ENCODE peak calls at places on chromosomes 5 and 9, in seven cellular contexts. I is WERI-Rb-1, U is choroid plexus epithelial cell, T is epithelial cell of esophagus, W is fibroblast of pulmonary artery, S is IMR-90, N is K562. K is an unnamed sample.

GRCh38 chr5:110909415-110909814 is 162.1 kb upstream of the TSLP start:
- DNase-seq in I (no peak), U (no peak), T (no peak), W (no peak), S (no peak), N (no peak), K (no peak)

GRCh38 chr9:6931913-6932312 is 174.1 kb downstream of the KDM4C start:
- DNase-seq in I (no peak), U (peak; percentile 88), T (peak; percentile 96), W (peak; percentile 42), S (peak; percentile 86), N (peak; percentile 58), K (peak; percentile 86)

GRCh38 chr5:58042933-58043606 is 416.8 kb downstream of the PLK2 start:
- DNase-seq in I (no peak), U (no peak), T (peak; percentile 43), W (peak; percentile 32), S (peak; percentile 16), N (peak; percentile 25), K (no peak)

GRCh38 chr5:16372493-16372892 is 93.1 kb downstream of the ZNF622 start:
- DNase-seq in I (no peak), U (no peak), T (no peak), W (no peak), S (no peak), N (no peak), K (no peak)

GRCh38 chr5:1204693-1205242 is 3.4 kb downstream of the SLC6A19 start:
- DNase-seq in I (peak; percentile 79), U (peak; percentile 51), T (peak; percentile 2), W (peak; percentile 31), S (peak; percentile 38), N (peak; percentile 58), K (peak; percentile 12)

GRCh38 chr5:168288349-168289245 is 2.8 kb upstream of the WWC1 start:
- DNase-seq in I (peak; percentile 23), U (no peak), T (peak; percentile 96), W (no peak), S (no peak), N (no peak), K (no peak)

GRCh38 chr5:1103093-1103492 is 8.8 kb downstream of the SLC12A7 start:
- DNase-seq in I (no peak), U (no peak), T (no peak), W (no peak), S (peak; percentile 31), N (no peak), K (no peak)

GRCh38 chr9:111107141-111107540 is 68.9 kb upstream of the LPAR1 start:
- DNase-seq in I (no peak), U (no peak), T (no peak), W (no peak), S (no peak), N (no peak), K (no peak)

GRCh38 chr5:81334304-81335061 is 33.1 kb downstream of the ZCCHC9 start:
- DNase-seq in I (peak; percentile 25), U (no peak), T (no peak), W (peak; percentile 28), S (no peak), N (no peak), K (peak; percentile 42)

GRCh38 chr5:54895816-54896341 is 89.5 kb downstream of the ESM1 start:
- DNase-seq in I (peak; percentile 56), U (peak; percentile 84), T (peak; percentile 76), W (peak; percentile 75), S (peak; percentile 68), N (no peak), K (peak; percentile 62)

GRCh38 chr5:179614745-179615144 is 8.7 kb downstream of the HNRNPH1 start:
- DNase-seq in I (no peak), U (no peak), T (no peak), W (no peak), S (no peak), N (no peak), K (no peak)

GRCh38 chr9:102032614-102033013 is 294.2 kb upstream of the GRIN3A start:
- DNase-seq in I (no peak), U (no peak), T (no peak), W (no peak), S (no peak), N (no peak), K (no peak)

GRCh38 chr5:32331927-32332274 is 19.2 kb upstream of the MTMR12 start:
- DNase-seq in I (no peak), U (no peak), T (no peak), W (no peak), S (no peak), N (no peak), K (no peak)

GRCh38 chr5:158725223-158725825 is 374.4 kb downstream of the EBF1 start:
- DNase-seq in I (no peak), U (peak; percentile 23), T (peak; percentile 6), W (no peak), S (no peak), N (no peak), K (peak; percentile 53)

GRCh38 chr9:136541709-136542108 is 4.1 kb downstream of the NOTCH1 start:
- DNase-seq in I (no peak), U (no peak), T (no peak), W (no peak), S (no peak), N (no peak), K (no peak)

GRCh38 chr5:164119806-164120440 is 614.5 kb downstream of the MAT2B start:
- DNase-seq in I (peak; percentile 62), U (peak; percentile 56), T (peak; percentile 61), W (peak; percentile 56), S (peak; percentile 56), N (no peak), K (peak; percentile 44)

GRCh38 chr5:134101686-134102439 is 12.6 kb upstream of the TCF7 start:
- DNase-seq in I (peak; percentile 74), U (peak; percentile 20), T (peak; percentile 28), W (no peak), S (no peak), N (peak; percentile 93), K (peak; percentile 33)

GRCh38 chr5:65070026-65070425 is 301.3 kb downstream of the CWC27 start:
- DNase-seq in I (no peak), U (no peak), T (no peak), W (no peak), S (no peak), N (no peak), K (no peak)

GRCh38 chr9:38263534-38263933 is 129.0 kb upstream of the ALDH1B1 start:
- DNase-seq in I (peak; percentile 29), U (peak; percentile 79), T (peak; percentile 65), W (peak; percentile 57), S (peak; percentile 48), N (no peak), K (peak; percentile 38)
- TF ChIP-seq CTCF in I (peak; percentile 36), U (peak; percentile 67), T (peak; percentile 55), W (peak; percentile 33), S (peak; percentile 67), N (peak; percentile 27), K (peak; percentile 23)

DNA sequence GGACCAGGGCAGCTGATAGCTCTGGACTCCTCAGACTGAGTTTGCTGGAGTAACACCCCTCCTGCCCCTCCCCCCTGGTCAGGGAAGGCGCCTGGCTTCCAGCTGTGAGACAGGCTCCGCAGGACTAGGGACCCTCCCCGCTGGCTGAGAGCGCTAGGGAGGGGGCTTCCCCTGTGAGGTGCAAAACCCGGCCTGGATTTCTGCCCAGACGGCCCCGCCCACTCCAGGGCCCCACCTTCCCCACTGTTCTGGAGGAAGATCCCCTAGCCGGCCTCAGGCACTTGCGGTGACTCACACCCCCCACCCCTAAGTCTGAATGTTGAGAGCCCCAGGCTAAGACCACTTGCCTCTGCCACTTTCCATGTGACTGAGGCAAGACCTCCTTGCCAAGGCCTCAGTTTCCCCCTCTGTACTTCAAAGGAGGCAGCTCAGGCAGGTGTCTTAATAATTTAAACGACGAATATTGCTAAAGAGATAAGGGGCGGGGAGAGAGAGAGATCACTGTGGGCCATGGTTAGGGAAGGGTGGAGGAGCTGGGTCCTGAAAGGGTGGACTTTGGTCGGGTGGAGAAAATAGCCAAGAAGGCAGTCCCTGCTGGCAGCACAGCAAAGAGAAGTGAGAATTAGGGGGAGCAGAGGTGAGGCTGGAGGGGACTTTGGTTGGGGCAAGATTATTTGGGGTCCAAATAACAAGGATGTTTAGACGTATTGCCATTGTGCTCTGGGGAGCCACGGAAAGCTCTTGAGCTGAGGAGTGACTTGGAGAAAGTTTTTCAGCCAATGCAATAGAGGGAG is 1.0 kb upstream of the DAB2IP start:
- DNase-seq in I (peak; percentile 99), U (peak; percentile 29), T (peak; percentile 52), W (peak; percentile 17), S (peak; percentile 56), N (peak; percentile 71), K (no peak)
- H3K4me3 ChIP-seq in I (peak overlapping the region; percentile 20), U (no peak overlapping the region), T (no peak overlapping the region), W (no peak overlapping the region), S (no peak overlapping the region), N (no peak overlapping the region), K (no peak overlapping the region)

GRCh38 chr5:78795757-78796156 is 147.2 kb upstream of the LHFPL2 start:
- DNase-seq in I (no peak), U (peak; percentile 56), T (peak; percentile 48), W (no peak), S (no peak), N (no peak), K (peak; percentile 30)

GRCh38 chr5:78801413-78801812 is 152.8 kb upstream of the LHFPL2 start:
- DNase-seq in I (no peak), U (no peak), T (no peak), W (no peak), S (no peak), N (no peak), K (no peak)

GRCh38 chr5:78797945-78798731 is 149.6 kb upstream of the LHFPL2 start:
- DNase-seq in I (no peak), U (no peak), T (no peak), W (peak; percentile 62), S (no peak), N (no peak), K (peak; percentile 61)

GRCh38 chr5:78803386-78803785 is 154.8 kb upstream of the LHFPL2 start:
- DNase-seq in I (no peak), U (peak; percentile 53), T (no peak), W (peak; percentile 48), S (no peak), N (no peak), K (peak; percentile 85)

GRCh38 chr5:78799254-78800017 is 150.9 kb upstream of the LHFPL2 start:
- DNase-seq in I (no peak), U (peak; percentile 38), T (peak; percentile 16), W (peak; percentile 40), S (peak; percentile 67), N (no peak), K (peak; percentile 75)
- TF ChIP-seq CTCF in I (peak; percentile 17), U (peak; percentile 41), T (peak; percentile 3), W (peak; percentile 22), S (peak; percentile 14), N (no peak), K (peak; percentile 30)

GRCh38 chr5:142772766-142773293 is 2.7 kb downstream of the ARHGAP26 start:
- DNase-seq in I (no peak), U (no peak), T (no peak), W (no peak), S (no peak), N (no peak), K (no peak)
- H3K4me3 ChIP-seq in I (no peak overlapping the region), U (no peak overlapping the region), T (no peak overlapping the region), W (no peak overlapping the region), S (no peak overlapping the region), N (no peak overlapping the region), K (no peak overlapping the region)

K was measured in fibroblast of mammary gland.